ENCODE peak calls at places on chromosomes 13 and 19, in six cellular contexts. Z is nephron progenitor cell, R is heart left ventricle, L is NCI-H187 treated with DMSO at 0.1 percent for 48 hours, Y is AG04449, G is RWPE1. E is an unnamed sample.

GRCh38 chr13:53781941-53782340 is 753.3 kb downstream of the OLFM4 start:
- DNase-seq in R (no peak), G (peak), Z (peak), Y (no peak), L (no peak), E (no peak)

GRCh38 chr13:106471957-106472543 is 63.4 kb downstream of the EFNB2 start:
- DNase-seq in Y (peak), Z (no peak), R (peak), G (peak), L (no peak), E (no peak)

GRCh38 chr13:113589251-113589960 is 4.9 kb downstream of the TFDP1 start:
- DNase-seq in Y (no peak), Z (no peak), R (peak), L (no peak), G (no peak), E (no peak)

GRCh38 chr19:572891-573825 is 762 bp downstream of the BSG start:
- DNase-seq in G (peak), Y (no peak), L (no peak), Z (peak), R (peak), E (no peak)

GRCh38 chr13:34507630-34508029 is 434.4 kb upstream of the NBEA start:
- DNase-seq in G (no peak), L (no peak), Z (no peak), R (no peak), Y (no peak), E (no peak)

GRCh38 chr13:87810391-87810801 is 139.2 kb downstream of the SLITRK5 start:
- DNase-seq in L (no peak), R (no peak), G (no peak), Y (no peak), Z (peak), E (no peak)

GRCh38 chr19:35555301-35556005 is 8.0 kb downstream of the ATP4A start:
- DNase-seq in L (no peak), R (no peak), Y (no peak), G (no peak), Z (peak), E (no peak)

GRCh38 chr13:110677731-110678545 is 28.0 kb downstream of the CARS2 start:
- DNase-seq in G (no peak), Y (no peak), R (no peak), L (no peak), Z (no peak), E (no peak)

GRCh38 chr19:7867092-7867844 is 6.9 kb downstream of the PRR36 start:
- DNase-seq in Z (no peak), L (no peak), R (no peak), Y (no peak), G (no peak), E (no peak)

GRCh38 chr19:5057860-5058259 is 88.9 kb downstream of the KDM4B start:
- DNase-seq in G (peak), Z (no peak), L (no peak), Y (no peak), R (no peak), E (no peak)

GRCh38 chr19:13795595-13796300 is 505 bp downstream of the ZSWIM4 start:
- DNase-seq in Z (no peak), Y (no peak), G (no peak), R (no peak), L (no peak), E (no peak)

GRCh38 chr13:106568225-106569003 is 477 bp upstream of the ARGLU1 start:
- DNase-seq in R (no peak), Z (no peak), L (no peak), G (no peak), Y (peak), E (no peak)

GRCh38 chr13:55013051-55013450 is 1984.4 kb downstream of the OLFM4 start:
- DNase-seq in G (no peak), L (no peak), Z (peak), R (no peak), Y (no peak), E (no peak)

GRCh38 chr19:18464646-18465045 is 26.7 kb upstream of the ISYNA1 start:
- DNase-seq in Y (peak), G (no peak), R (peak), Z (no peak), L (no peak), E (peak)

GRCh38 chr19:7533281-7533819 is 2.2 kb upstream of the PNPLA6 start:
- DNase-seq in Z (no peak), Y (no peak), G (no peak), L (no peak), R (peak), E (no peak)

GRCh38 chr13:62320129-62320724 is 904.6 kb upstream of the PCDH20 start:
- DNase-seq in Z (no peak), R (no peak), Y (no peak), L (no peak), G (peak), E (peak)

GRCh38 chr13:98664047-98664446 is 87.1 kb upstream of the STK24 start:
- DNase-seq in R (no peak), G (peak), L (no peak), Y (no peak), Z (no peak), E (peak)

GRCh38 chr13:109154546-109154945 is 525.1 kb downstream of the MYO16 start:
- DNase-seq in L (no peak), Y (no peak), G (no peak), Z (no peak), R (no peak), E (no peak)

GRCh38 chr13:111074826-111075225 is 40.3 kb upstream of the ARHGEF7 start:
- DNase-seq in L (no peak), Y (no peak), R (no peak), G (no peak), Z (no peak), E (no peak)

GRCh38 chr13:90652036-90652435 is 695.5 kb upstream of the MIR17HG start:
- DNase-seq in Y (no peak), L (no peak), R (no peak), G (no peak), Z (no peak), E (no peak)

GRCh38 chr19:12482505-12482886 is 2.1 kb downstream of the ZNF709 start:
- DNase-seq in Z (no peak), G (no peak), R (no peak), L (no peak), Y (no peak), E (no peak)

GRCh38 chr19:32642771-32643170 is 32.2 kb downstream of the ANKRD27 start:
- DNase-seq in L (no peak), G (no peak), R (no peak), Y (no peak), Z (no peak), E (no peak)

GRCh38 chr19:54282706-54283105 is 1.8 kb upstream of the LILRB2 start:
- DNase-seq in R (no peak), G (no peak), Y (no peak), Z (no peak), L (no peak), E (no peak)

GRCh38 chr19:664913-665443 is 2.0 kb upstream of the RNF126 start:
- DNase-seq in Z (peak), R (peak), Y (no peak), G (peak), L (peak), E (peak)

GRCh38 chr19:39506944-39507714 is 7.8 kb upstream of the SELENOV start:
- DNase-seq in L (no peak), Z (peak), R (no peak), Y (no peak), G (peak), E (no peak)

GRCh38 chr19:7349961-7350711 is 1.4 kb downstream of the ARHGEF18 start:
- DNase-seq in G (no peak), Y (no peak), Z (no peak), R (no peak), L (no peak), E (no peak)

GRCh38 chr13:78147905-78148304 is 229.3 kb upstream of the EDNRB start:
- DNase-seq in G (peak), L (no peak), Z (no peak), Y (no peak), R (no peak), E (no peak)

GRCh38 chr13:45121421-45121820 is 1.1 kb downstream of the GTF2F2 start:
- DNase-seq in Z (no peak), Y (no peak), L (no peak), R (no peak), G (peak), E (no peak)

GRCh38 chr13:59534806-59535205 is 628.9 kb downstream of the DIAPH3 start:
- DNase-seq in R (no peak), Y (no peak), G (no peak), L (no peak), Z (no peak), E (no peak)

GRCh38 chr13:106274551-106275208 is 260.8 kb downstream of the EFNB2 start:
- DNase-seq in G (peak), Y (peak), Z (no peak), L (no peak), R (no peak), E (no peak)

GRCh38 chr13:44715287-44716224 is 139.4 kb upstream of the TSC22D1 start:
- DNase-seq in R (no peak), G (no peak), Z (no peak), L (no peak), Y (no peak), E (no peak)

GRCh38 chr19:14479985-14480694 is 5.0 kb upstream of the PTGER1 start:
- DNase-seq in Z (peak), G (no peak), L (no peak), R (no peak), Y (no peak), E (no peak)

GRCh38 chr19:38527466-38528136 is 90.2 kb downstream of the MAP4K1 start:
- DNase-seq in G (no peak), Y (no peak), L (no peak), Z (peak), R (no peak), E (no peak)

GRCh38 chr13:21670883-21671792 is at the start of gene FGF9:
- DNase-seq in Z (peak), Y (peak), G (peak), R (peak), L (no peak), E (peak)

E was measured in NCI-H2107.